ENCODE peak calls at places on chromosomes 16 and 17, in ten cellular contexts. One of them, this sample, is unnamed.

GRCh38 chr17:32161506-32162365 is 19.4 kb downstream of the RHOT1 start:
- DNase-seq in fibroblast of pulmonary artery: peak
- DNase-seq in colonic mucosa: no peak
- DNase-seq in AG04449: no peak
- DNase-seq in fibroblast of the aortic adventitia: peak
- DNase-seq in brain microvascular endothelial cell: peak
- DNase-seq in body of pancreas: no peak
- DNase-seq in epithelial cell of esophagus: peak
- DNase-seq in A549: no peak
- DNase-seq in WERI-Rb-1: no peak
- DNase-seq in this sample: peak

GRCh38 chr16:80273635-80274538 is 266.9 kb upstream of the DYNLRB2 start:
- DNase-seq in body of pancreas: no peak
- DNase-seq in A549: no peak
- DNase-seq in AG04449: peak
- DNase-seq in WERI-Rb-1: no peak
- DNase-seq in epithelial cell of esophagus: peak
- DNase-seq in brain microvascular endothelial cell: peak
- DNase-seq in fibroblast of pulmonary artery: no peak
- DNase-seq in fibroblast of the aortic adventitia: peak
- DNase-seq in colonic mucosa: no peak
- DNase-seq in this sample: peak

GRCh38 chr17:45225964-45226530 is 4.4 kb downstream of the FMNL1 start:
- DNase-seq in colonic mucosa: peak
- DNase-seq in WERI-Rb-1: no peak
- DNase-seq in body of pancreas: peak
- DNase-seq in epithelial cell of esophagus: peak
- DNase-seq in AG04449: no peak
- DNase-seq in A549: no peak
- DNase-seq in fibroblast of pulmonary artery: no peak
- DNase-seq in fibroblast of the aortic adventitia: no peak
- DNase-seq in brain microvascular endothelial cell: no peak
- DNase-seq in this sample: no peak

GRCh38 chr17:13884347-13884746 is 185.0 kb upstream of the COX10 start:
- DNase-seq in WERI-Rb-1: no peak
- DNase-seq in colonic mucosa: no peak
- DNase-seq in A549: no peak
- DNase-seq in brain microvascular endothelial cell: no peak
- DNase-seq in AG04449: no peak
- DNase-seq in fibroblast of the aortic adventitia: no peak
- DNase-seq in fibroblast of pulmonary artery: no peak
- DNase-seq in body of pancreas: no peak
- DNase-seq in epithelial cell of esophagus: no peak
- DNase-seq in this sample: no peak

GRCh38 chr17:20896153-20896649 is 146.6 kb downstream of the USP22 start:
- DNase-seq in fibroblast of pulmonary artery: peak
- DNase-seq in colonic mucosa: peak
- DNase-seq in WERI-Rb-1: no peak
- DNase-seq in epithelial cell of esophagus: peak
- DNase-seq in brain microvascular endothelial cell: peak
- DNase-seq in body of pancreas: peak
- DNase-seq in AG04449: no peak
- DNase-seq in fibroblast of the aortic adventitia: peak
- DNase-seq in A549: no peak
- DNase-seq in this sample: no peak

GRCh38 chr16:85342348-85342747 is 230.1 kb upstream of the CIBAR2 start:
- DNase-seq in brain microvascular endothelial cell: no peak
- DNase-seq in epithelial cell of esophagus: no peak
- DNase-seq in A549: no peak
- DNase-seq in AG04449: no peak
- DNase-seq in colonic mucosa: no peak
- DNase-seq in body of pancreas: no peak
- DNase-seq in WERI-Rb-1: no peak
- DNase-seq in fibroblast of pulmonary artery: no peak
- DNase-seq in fibroblast of the aortic adventitia: no peak
- DNase-seq in this sample: no peak

GRCh38 chr17:50872710-50873424 is 6.7 kb upstream of the TOB1 start:
- DNase-seq in epithelial cell of esophagus: peak
- DNase-seq in brain microvascular endothelial cell: no peak
- DNase-seq in A549: no peak
- DNase-seq in fibroblast of the aortic adventitia: peak
- DNase-seq in colonic mucosa: no peak
- DNase-seq in WERI-Rb-1: no peak
- DNase-seq in fibroblast of pulmonary artery: peak
- DNase-seq in AG04449: no peak
- DNase-seq in body of pancreas: peak
- DNase-seq in this sample: no peak

GRCh38 chr17:12622726-12623125 is 43.0 kb upstream of the MYOCD start:
- DNase-seq in fibroblast of the aortic adventitia: no peak
- DNase-seq in body of pancreas: no peak
- DNase-seq in WERI-Rb-1: no peak
- DNase-seq in colonic mucosa: no peak
- DNase-seq in AG04449: no peak
- DNase-seq in A549: no peak
- DNase-seq in fibroblast of pulmonary artery: peak
- DNase-seq in epithelial cell of esophagus: no peak
- DNase-seq in brain microvascular endothelial cell: peak
- DNase-seq in this sample: no peak

GRCh38 chr17:72151565-72152391 is 31.0 kb downstream of the SOX9 start:
- DNase-seq in fibroblast of pulmonary artery: peak
- DNase-seq in AG04449: no peak
- DNase-seq in A549: peak
- DNase-seq in fibroblast of the aortic adventitia: peak
- DNase-seq in brain microvascular endothelial cell: peak
- DNase-seq in WERI-Rb-1: no peak
- DNase-seq in epithelial cell of esophagus: no peak
- DNase-seq in colonic mucosa: peak
- DNase-seq in body of pancreas: peak
- DNase-seq in this sample: no peak

GRCh38 chr16:25747160-25747758 is 55.5 kb downstream of the HS3ST4 start:
- DNase-seq in A549: no peak
- DNase-seq in fibroblast of pulmonary artery: peak
- DNase-seq in body of pancreas: no peak
- DNase-seq in epithelial cell of esophagus: peak
- DNase-seq in fibroblast of the aortic adventitia: peak
- DNase-seq in AG04449: no peak
- DNase-seq in WERI-Rb-1: no peak
- DNase-seq in brain microvascular endothelial cell: no peak
- DNase-seq in colonic mucosa: no peak
- DNase-seq in this sample: no peak

GRCh38 chr17:73801455-73802100 is 157.3 kb upstream of the SDK2 start:
- DNase-seq in fibroblast of pulmonary artery: no peak
- DNase-seq in colonic mucosa: no peak
- DNase-seq in WERI-Rb-1: no peak
- DNase-seq in AG04449: no peak
- DNase-seq in A549: no peak
- DNase-seq in epithelial cell of esophagus: no peak
- DNase-seq in brain microvascular endothelial cell: no peak
- DNase-seq in body of pancreas: no peak
- DNase-seq in fibroblast of the aortic adventitia: no peak
- DNase-seq in this sample: no peak

GRCh38 chr17:31318298-31319190 is 2.9 kb downstream of the EVI2A start:
- DNase-seq in AG04449: no peak
- DNase-seq in WERI-Rb-1: no peak
- DNase-seq in fibroblast of the aortic adventitia: peak
- DNase-seq in A549: no peak
- DNase-seq in brain microvascular endothelial cell: peak
- DNase-seq in colonic mucosa: peak
- DNase-seq in epithelial cell of esophagus: peak
- DNase-seq in body of pancreas: peak
- DNase-seq in fibroblast of pulmonary artery: peak
- DNase-seq in this sample: no peak

GRCh38 chr17:16197276-16197675 is 18.1 kb downstream of the NCOR1 start:
- DNase-seq in fibroblast of the aortic adventitia: no peak
- DNase-seq in colonic mucosa: no peak
- DNase-seq in body of pancreas: no peak
- DNase-seq in AG04449: no peak
- DNase-seq in epithelial cell of esophagus: no peak
- DNase-seq in A549: no peak
- DNase-seq in WERI-Rb-1: no peak
- DNase-seq in brain microvascular endothelial cell: no peak
- DNase-seq in fibroblast of pulmonary artery: peak
- DNase-seq in this sample: no peak

GRCh38 chr17:4261452-4261851 is 2.3 kb downstream of the ANKFY1 start:
- DNase-seq in A549: no peak
- DNase-seq in WERI-Rb-1: no peak
- DNase-seq in AG04449: no peak
- DNase-seq in brain microvascular endothelial cell: no peak
- DNase-seq in fibroblast of pulmonary artery: no peak
- DNase-seq in epithelial cell of esophagus: no peak
- DNase-seq in colonic mucosa: no peak
- DNase-seq in fibroblast of the aortic adventitia: no peak
- DNase-seq in body of pancreas: no peak
- DNase-seq in this sample: no peak

DNA sequence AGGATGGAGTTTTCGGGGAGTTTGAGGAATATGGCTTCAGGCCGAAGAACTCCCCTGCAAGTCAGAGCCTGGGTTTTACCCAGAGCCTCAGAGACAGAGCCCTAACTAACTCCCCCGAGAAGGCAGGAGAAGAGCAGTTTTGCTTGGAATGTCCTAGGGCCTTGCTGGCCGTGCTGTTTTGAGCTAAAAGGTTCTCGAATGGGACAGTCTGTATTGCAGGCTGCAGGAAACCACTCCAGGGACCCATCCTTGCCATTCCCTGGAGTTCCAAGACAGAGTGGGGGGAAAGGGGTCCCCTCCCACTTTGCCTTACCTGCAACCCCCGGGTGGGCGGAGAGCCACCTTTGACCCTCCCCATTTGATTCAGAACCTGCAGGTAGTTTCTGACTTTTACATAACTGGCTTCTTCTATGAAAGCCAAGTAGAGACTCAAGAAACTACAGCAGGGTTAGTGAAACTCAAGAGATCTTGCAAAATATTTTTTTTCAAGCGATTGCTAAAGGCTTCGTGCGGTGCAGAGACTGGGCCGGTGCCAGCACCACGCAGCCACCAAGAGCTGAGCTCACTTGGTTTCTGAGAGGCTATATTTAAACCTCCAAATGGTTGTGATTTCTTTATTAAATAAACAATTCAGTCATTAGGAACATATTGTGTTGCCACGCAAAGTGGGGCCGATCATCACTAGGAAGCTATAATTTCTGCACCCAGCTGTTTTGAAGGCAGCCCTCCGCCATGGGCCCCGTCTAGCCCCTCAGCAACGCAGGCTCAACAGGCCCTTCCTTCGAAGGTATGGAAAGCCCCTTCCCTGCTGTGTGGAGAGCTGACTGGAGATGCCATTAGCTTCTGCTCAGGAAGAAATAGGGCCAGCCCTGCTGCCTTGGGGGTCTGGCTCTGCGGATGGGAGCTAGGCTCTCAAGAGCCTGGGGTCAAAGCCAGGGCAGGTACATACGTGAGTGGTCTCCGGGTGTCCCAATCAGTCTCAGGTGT is 223.0 kb downstream of the NTN1 start:
- DNase-seq in WERI-Rb-1: no peak
- DNase-seq in colonic mucosa: no peak
- DNase-seq in brain microvascular endothelial cell: peak
- DNase-seq in A549: no peak
- DNase-seq in body of pancreas: peak
- DNase-seq in AG04449: peak
- DNase-seq in fibroblast of the aortic adventitia: peak
- DNase-seq in fibroblast of pulmonary artery: peak
- DNase-seq in epithelial cell of esophagus: no peak
- DNase-seq in this sample: peak
- H3K4me3 ChIP-seq in WERI-Rb-1: no peak
- H3K4me3 ChIP-seq in colonic mucosa: no peak
- H3K4me3 ChIP-seq in brain microvascular endothelial cell: no peak
- H3K4me3 ChIP-seq in A549: no peak
- H3K4me3 ChIP-seq in body of pancreas: no peak
- H3K4me3 ChIP-seq in AG04449: no peak
- H3K4me3 ChIP-seq in fibroblast of the aortic adventitia: no peak
- H3K4me3 ChIP-seq in fibroblast of pulmonary artery: no peak
- H3K4me3 ChIP-seq in epithelial cell of esophagus: no peak
- H3K4me3 ChIP-seq in this sample: no peak

GRCh38 chr16:75380870-75381269 is 52.4 kb downstream of the CFDP1 start:
- DNase-seq in fibroblast of the aortic adventitia: peak
- DNase-seq in brain microvascular endothelial cell: no peak
- DNase-seq in body of pancreas: no peak
- DNase-seq in A549: no peak
- DNase-seq in AG04449: no peak
- DNase-seq in WERI-Rb-1: no peak
- DNase-seq in epithelial cell of esophagus: no peak
- DNase-seq in colonic mucosa: no peak
- DNase-seq in fibroblast of pulmonary artery: peak
- DNase-seq in this sample: no peak
- H3K4me3 ChIP-seq in fibroblast of the aortic adventitia: no peak
- H3K4me3 ChIP-seq in brain microvascular endothelial cell: no peak
- H3K4me3 ChIP-seq in body of pancreas: no peak
- H3K4me3 ChIP-seq in A549: no peak
- H3K4me3 ChIP-seq in AG04449: no peak
- H3K4me3 ChIP-seq in WERI-Rb-1: no peak
- H3K4me3 ChIP-seq in epithelial cell of esophagus: no peak
- H3K4me3 ChIP-seq in colonic mucosa: no peak
- H3K4me3 ChIP-seq in fibroblast of pulmonary artery: no peak
- H3K4me3 ChIP-seq in this sample: no peak

DNA sequence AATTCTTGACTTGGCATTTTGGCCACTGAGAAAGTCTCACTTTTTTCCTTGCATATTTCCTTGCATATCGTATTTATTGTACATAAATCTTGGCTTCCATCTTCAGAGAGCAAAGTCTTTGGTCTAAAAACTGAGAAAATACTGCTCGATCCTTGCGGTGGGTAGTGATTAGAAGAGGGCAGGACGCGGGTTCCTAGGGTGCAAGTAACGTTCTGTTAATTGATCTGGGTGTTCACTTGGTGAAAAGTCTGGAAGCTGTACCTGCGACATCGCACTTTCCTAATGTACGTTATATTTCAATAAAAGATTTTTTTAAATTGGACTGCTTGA is 758 bp upstream of the UBALD2 start:
- DNase-seq in colonic mucosa: no peak
- DNase-seq in epithelial cell of esophagus: no peak
- DNase-seq in fibroblast of the aortic adventitia: no peak
- DNase-seq in brain microvascular endothelial cell: no peak
- DNase-seq in body of pancreas: no peak
- DNase-seq in AG04449: no peak
- DNase-seq in WERI-Rb-1: no peak
- DNase-seq in A549: no peak
- DNase-seq in fibroblast of pulmonary artery: no peak
- DNase-seq in this sample: no peak
- H3K4me3 ChIP-seq in colonic mucosa: no peak
- H3K4me3 ChIP-seq in epithelial cell of esophagus: no peak
- H3K4me3 ChIP-seq in fibroblast of the aortic adventitia: peak
- H3K4me3 ChIP-seq in brain microvascular endothelial cell: no peak
- H3K4me3 ChIP-seq in body of pancreas: no peak
- H3K4me3 ChIP-seq in AG04449: peak
- H3K4me3 ChIP-seq in WERI-Rb-1: no peak
- H3K4me3 ChIP-seq in A549: peak
- H3K4me3 ChIP-seq in fibroblast of pulmonary artery: peak
- H3K4me3 ChIP-seq in this sample: peak

DNA sequence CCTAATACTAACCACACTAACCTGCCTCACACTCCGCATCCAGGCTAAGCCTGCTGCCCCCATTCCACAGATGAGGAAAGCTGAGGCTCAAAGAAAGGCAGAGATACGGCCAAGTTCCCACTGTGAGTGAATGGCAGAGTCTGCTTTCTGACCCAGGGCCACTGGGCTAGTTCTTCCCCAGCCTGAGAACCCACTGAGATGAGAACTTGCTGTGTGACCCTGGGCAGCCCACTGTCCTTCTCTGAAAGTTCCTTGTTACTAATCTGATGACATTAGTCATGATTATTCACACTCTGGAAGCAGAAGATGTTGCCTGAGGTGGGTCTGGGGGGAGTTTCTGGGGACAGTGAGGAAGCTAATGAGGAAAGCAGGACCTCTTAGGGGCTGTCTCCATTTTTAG is 4.8 kb downstream of the IL21R start:
- DNase-seq in A549: no peak
- DNase-seq in brain microvascular endothelial cell: no peak
- DNase-seq in body of pancreas: no peak
- DNase-seq in fibroblast of the aortic adventitia: no peak
- DNase-seq in AG04449: no peak
- DNase-seq in WERI-Rb-1: no peak
- DNase-seq in colonic mucosa: no peak
- DNase-seq in fibroblast of pulmonary artery: no peak
- DNase-seq in epithelial cell of esophagus: no peak
- DNase-seq in this sample: no peak
- H3K4me3 ChIP-seq in A549: no peak
- H3K4me3 ChIP-seq in brain microvascular endothelial cell: no peak
- H3K4me3 ChIP-seq in body of pancreas: no peak
- H3K4me3 ChIP-seq in fibroblast of the aortic adventitia: no peak
- H3K4me3 ChIP-seq in AG04449: no peak
- H3K4me3 ChIP-seq in WERI-Rb-1: no peak
- H3K4me3 ChIP-seq in colonic mucosa: no peak
- H3K4me3 ChIP-seq in fibroblast of pulmonary artery: no peak
- H3K4me3 ChIP-seq in epithelial cell of esophagus: no peak
- H3K4me3 ChIP-seq in this sample: no peak